ENCODE peak calls at places on chromosomes 4 and X, in five cellular contexts. One of them, this sample, is unnamed.

GRCh38 chrX:94662665-94663064 is 988.7 kb downstream of the FAM133A start:
- DNase-seq in NT2/D1: no peak
- DNase-seq in H1: no peak
- DNase-seq in HepG2: no peak
- DNase-seq in GM12878: no peak
- DNase-seq in this sample: no peak

GRCh38 chr4:118969359-118969758 is 80.7 kb downstream of the SYNPO2 start:
- DNase-seq in NT2/D1: peak
- DNase-seq in H1: no peak
- DNase-seq in HepG2: peak
- DNase-seq in GM12878: no peak
- DNase-seq in this sample: peak

GRCh38 chrX:14753436-14753835 is 119.4 kb downstream of the FANCB start:
- DNase-seq in NT2/D1: no peak
- DNase-seq in H1: no peak
- DNase-seq in HepG2: no peak
- DNase-seq in GM12878: no peak
- DNase-seq in this sample: no peak

GRCh38 chrX:56232221-56233082 is at the start of gene KLF8:
- DNase-seq in NT2/D1: peak
- DNase-seq in H1: peak
- DNase-seq in HepG2: no peak
- DNase-seq in GM12878: no peak
- DNase-seq in this sample: peak

GRCh38 chrX:16828126-16828908 is 41.8 kb downstream of the RBBP7 start:
- DNase-seq in NT2/D1: no peak
- DNase-seq in H1: no peak
- DNase-seq in HepG2: no peak
- DNase-seq in GM12878: no peak
- DNase-seq in this sample: no peak

GRCh38 chrX:119194631-119195030 is 41.5 kb upstream of the PGRMC1 start:
- DNase-seq in NT2/D1: no peak
- DNase-seq in H1: no peak
- DNase-seq in HepG2: no peak
- DNase-seq in GM12878: no peak
- DNase-seq in this sample: peak

GRCh38 chr4:24763631-24764302 is 31.6 kb upstream of the SOD3 start:
- DNase-seq in NT2/D1: no peak
- DNase-seq in H1: no peak
- DNase-seq in HepG2: no peak
- DNase-seq in GM12878: no peak
- DNase-seq in this sample: no peak

GRCh38 chrX:150080497-150080896 is 142.2 kb upstream of the EOLA2 start:
- DNase-seq in NT2/D1: no peak
- DNase-seq in H1: no peak
- DNase-seq in HepG2: no peak
- DNase-seq in GM12878: no peak
- DNase-seq in this sample: no peak

GRCh38 chrX:72465882-72466281 is 106.8 kb downstream of the HDAC8 start:
- DNase-seq in NT2/D1: no peak
- DNase-seq in H1: no peak
- DNase-seq in HepG2: no peak
- DNase-seq in GM12878: no peak
- DNase-seq in this sample: no peak

GRCh38 chr4:73308286-73308685 is 49.7 kb upstream of the ANKRD17 start:
- DNase-seq in NT2/D1: no peak
- DNase-seq in H1: no peak
- DNase-seq in HepG2: peak
- DNase-seq in GM12878: no peak
- DNase-seq in this sample: no peak

GRCh38 chrX:71198066-71198465 is 25.0 kb upstream of the GJB1 start:
- DNase-seq in NT2/D1: no peak
- DNase-seq in H1: no peak
- DNase-seq in HepG2: no peak
- DNase-seq in GM12878: peak
- DNase-seq in this sample: no peak

GRCh38 chr4:184420402-184420801 is 53.9 kb downstream of the IRF2 start:
- DNase-seq in NT2/D1: no peak
- DNase-seq in H1: no peak
- DNase-seq in HepG2: no peak
- DNase-seq in GM12878: peak
- DNase-seq in this sample: no peak

GRCh38 chrX:71976753-71977152 is 66.1 kb downstream of the NHSL2 start:
- DNase-seq in NT2/D1: no peak
- DNase-seq in H1: no peak
- DNase-seq in HepG2: no peak
- DNase-seq in GM12878: no peak
- DNase-seq in this sample: no peak

GRCh38 chrX:48919947-48920712 is 1.3 kb upstream of the PIM2 start:
- DNase-seq in NT2/D1: no peak
- DNase-seq in H1: no peak
- DNase-seq in HepG2: no peak
- DNase-seq in GM12878: no peak
- DNase-seq in this sample: no peak

GRCh38 chr4:184599492-184600135 is 49.6 kb downstream of the CASP3 start:
- DNase-seq in NT2/D1: no peak
- DNase-seq in H1: no peak
- DNase-seq in HepG2: no peak
- DNase-seq in GM12878: no peak
- DNase-seq in this sample: no peak

GRCh38 chrX:123983240-123983639 is 21.7 kb downstream of the STAG2 start:
- DNase-seq in NT2/D1: no peak
- DNase-seq in H1: no peak
- DNase-seq in HepG2: no peak
- DNase-seq in GM12878: no peak
- DNase-seq in this sample: no peak

GRCh38 chr4:20084488-20084887 is 167.2 kb upstream of the SLIT2 start:
- DNase-seq in NT2/D1: no peak
- DNase-seq in H1: no peak
- DNase-seq in HepG2: no peak
- DNase-seq in GM12878: no peak
- DNase-seq in this sample: no peak

GRCh38 chrX:7062276-7062675 is 85.2 kb upstream of the STS start:
- DNase-seq in NT2/D1: no peak
- DNase-seq in H1: no peak
- DNase-seq in HepG2: no peak
- DNase-seq in GM12878: no peak
- DNase-seq in this sample: no peak

GRCh38 chr4:55635282-55635681 is 816 bp downstream of the NMU start:
- DNase-seq in NT2/D1: no peak
- DNase-seq in H1: no peak
- DNase-seq in HepG2: no peak
- DNase-seq in GM12878: no peak
- DNase-seq in this sample: peak

GRCh38 chrX:13667940-13668339 is 15.0 kb downstream of the TCEANC start:
- DNase-seq in NT2/D1: no peak
- DNase-seq in H1: no peak
- DNase-seq in HepG2: no peak
- DNase-seq in GM12878: no peak
- DNase-seq in this sample: no peak

GRCh38 chr4:78040431-78040830 is 16.7 kb upstream of the FRAS1 start:
- DNase-seq in NT2/D1: no peak
- DNase-seq in H1: no peak
- DNase-seq in HepG2: no peak
- DNase-seq in GM12878: no peak
- DNase-seq in this sample: no peak

GRCh38 chr4:153151535-153152452 is 52.4 kb upstream of the TRIM2 start:
- DNase-seq in NT2/D1: no peak
- DNase-seq in H1: peak
- DNase-seq in HepG2: no peak
- DNase-seq in GM12878: no peak
- DNase-seq in this sample: peak

GRCh38 chr4:123144626-123145025 is 222.2 kb upstream of the NUDT6 start:
- DNase-seq in NT2/D1: no peak
- DNase-seq in H1: no peak
- DNase-seq in HepG2: peak
- DNase-seq in GM12878: no peak
- DNase-seq in this sample: no peak

GRCh38 chr4:139084425-139085093 is 69.0 kb downstream of the NOCT start:
- DNase-seq in NT2/D1: no peak
- DNase-seq in H1: no peak
- DNase-seq in HepG2: peak
- DNase-seq in GM12878: peak
- DNase-seq in this sample: peak

GRCh38 chr4:5701971-5702370 is 6.4 kb downstream of the EVC2 start:
- DNase-seq in NT2/D1: no peak
- DNase-seq in H1: no peak
- DNase-seq in HepG2: no peak
- DNase-seq in GM12878: no peak
- DNase-seq in this sample: no peak

GRCh38 chrX:145213504-145213903 is 33.8 kb upstream of the SPANXN1 start:
- DNase-seq in NT2/D1: no peak
- DNase-seq in H1: no peak
- DNase-seq in HepG2: no peak
- DNase-seq in GM12878: no peak
- DNase-seq in this sample: peak

GRCh38 chr4:88458091-88458740 is 1.3 kb downstream of the HERC5 start:
- DNase-seq in NT2/D1: no peak
- DNase-seq in H1: no peak
- DNase-seq in HepG2: no peak
- DNase-seq in GM12878: no peak
- DNase-seq in this sample: no peak
- TF ChIP-seq SUZ12 in NT2/D1: no peak
- TF ChIP-seq SUZ12 in H1: no peak
- TF ChIP-seq SUZ12 in HepG2: no peak
- TF ChIP-seq SUZ12 in GM12878: no peak
- TF ChIP-seq SUZ12 in this sample: no peak

DNA sequence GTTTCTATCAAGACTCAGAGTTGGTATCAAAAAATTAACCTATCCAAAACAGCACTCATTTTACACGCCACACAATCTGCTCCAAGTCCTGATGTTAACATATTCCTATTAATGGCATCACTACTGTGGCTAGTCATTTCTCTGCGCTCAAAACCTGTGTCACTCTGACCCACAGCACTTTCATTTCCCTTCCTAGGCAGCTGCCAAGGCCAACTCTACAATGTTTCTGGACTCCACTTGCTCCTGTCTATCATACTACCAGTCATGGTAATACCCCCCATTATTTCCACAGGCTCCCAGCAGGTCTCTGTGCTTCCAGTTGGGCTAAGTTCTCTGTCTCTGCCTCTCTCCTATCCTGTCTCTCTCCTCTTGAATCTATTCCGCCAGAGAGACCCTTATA is 323.6 kb downstream of the NR3C2 start:
- DNase-seq in NT2/D1: no peak
- DNase-seq in H1: no peak
- DNase-seq in HepG2: no peak
- DNase-seq in GM12878: no peak
- DNase-seq in this sample: no peak
- TF ChIP-seq SUZ12 in NT2/D1: no peak
- TF ChIP-seq SUZ12 in H1: no peak
- TF ChIP-seq SUZ12 in HepG2: no peak
- TF ChIP-seq SUZ12 in GM12878: no peak
- TF ChIP-seq SUZ12 in this sample: no peak

DNA sequence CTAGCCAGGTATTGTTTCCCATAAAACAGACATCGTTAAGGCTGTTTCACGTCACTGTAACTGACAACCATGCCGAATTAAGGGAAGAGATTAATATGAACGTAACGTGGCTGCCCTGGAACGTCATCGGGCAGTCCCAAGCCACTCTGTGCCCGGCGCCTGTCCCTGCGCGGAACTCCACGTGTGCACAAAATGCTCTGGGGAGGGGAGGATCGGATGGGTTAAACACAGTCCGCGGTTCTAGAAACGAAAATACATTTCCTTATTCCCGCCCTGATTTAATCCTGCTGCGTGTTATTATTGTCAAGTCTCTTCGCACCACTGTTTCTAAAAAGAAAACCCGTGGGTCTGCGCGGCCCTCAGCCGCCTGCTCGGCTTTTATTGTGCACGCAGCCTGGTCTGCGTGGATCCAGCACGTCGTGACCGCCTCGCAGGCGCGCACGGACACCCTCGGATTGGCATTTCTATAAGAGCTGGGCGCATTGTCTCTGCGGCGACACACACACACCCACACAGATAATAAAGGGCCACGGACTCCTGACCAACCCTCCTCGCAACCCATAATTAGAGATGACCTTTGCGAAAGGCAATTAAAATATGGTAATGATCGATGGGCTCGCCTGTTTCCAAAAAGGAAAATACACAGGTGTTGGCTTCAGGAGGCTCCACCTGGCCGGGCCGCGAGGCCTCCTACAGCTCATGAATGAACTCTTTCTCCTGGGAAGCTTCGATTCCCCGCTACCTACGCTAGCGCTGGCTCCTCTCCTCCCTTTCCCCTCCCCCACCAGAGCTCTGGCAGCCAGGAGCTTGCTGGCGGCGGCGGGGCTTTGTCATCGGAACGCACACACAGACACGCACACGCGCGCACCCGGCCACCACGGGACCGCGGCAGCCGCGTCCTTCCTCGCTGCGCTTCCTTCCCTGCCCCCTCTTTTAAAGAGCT is 69.8 kb upstream of the BCOR start:
- DNase-seq in NT2/D1: no peak
- DNase-seq in H1: peak
- DNase-seq in HepG2: no peak
- DNase-seq in GM12878: no peak
- DNase-seq in this sample: no peak
- TF ChIP-seq SUZ12 in NT2/D1: no peak
- TF ChIP-seq SUZ12 in H1: no peak
- TF ChIP-seq SUZ12 in HepG2: no peak
- TF ChIP-seq SUZ12 in GM12878: no peak
- TF ChIP-seq SUZ12 in this sample: no peak

GRCh38 chr4:186820371-186820990 is 96.8 kb upstream of the FAT1 start:
- DNase-seq in NT2/D1: no peak
- DNase-seq in H1: no peak
- DNase-seq in HepG2: no peak
- DNase-seq in GM12878: no peak
- DNase-seq in this sample: no peak
- TF ChIP-seq SUZ12 in NT2/D1: no peak
- TF ChIP-seq SUZ12 in H1: no peak
- TF ChIP-seq SUZ12 in HepG2: no peak
- TF ChIP-seq SUZ12 in GM12878: no peak
- TF ChIP-seq SUZ12 in this sample: no peak

DNA sequence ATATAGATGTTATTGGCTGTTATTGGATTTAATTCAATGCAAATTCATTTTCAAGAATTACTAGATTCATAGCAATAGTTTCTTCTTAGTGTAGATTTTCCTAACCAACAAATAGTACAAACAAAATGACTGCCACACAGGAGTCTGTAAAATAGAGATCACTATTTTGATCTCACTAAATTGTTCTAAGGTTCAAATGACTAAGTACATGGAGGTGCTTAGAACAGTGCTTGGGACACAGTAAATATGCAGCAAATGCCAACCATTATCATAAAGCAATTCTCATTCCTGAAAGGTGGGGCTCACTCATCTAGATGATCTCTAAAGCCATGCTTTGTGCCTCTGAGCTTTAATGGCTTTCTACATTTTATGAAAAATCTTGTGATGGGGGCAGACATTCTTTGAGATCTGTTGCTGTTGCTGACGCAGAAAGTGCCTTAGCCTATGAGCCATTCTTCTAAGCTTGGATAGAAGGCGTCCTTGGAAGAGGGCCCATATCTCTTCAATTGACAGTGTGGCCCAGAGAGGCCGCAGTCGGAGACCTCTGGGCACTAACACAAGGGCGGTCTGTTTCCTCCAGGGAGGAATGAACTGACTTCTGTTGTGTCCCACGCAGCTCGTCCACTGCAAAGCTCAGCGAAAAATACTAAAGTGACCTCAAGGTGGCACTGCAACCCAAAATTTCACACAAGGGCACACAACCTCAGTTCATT is 23.6 kb downstream of the TLR10 start:
- DNase-seq in NT2/D1: no peak
- DNase-seq in H1: peak
- DNase-seq in HepG2: peak
- DNase-seq in GM12878: peak
- DNase-seq in this sample: peak
- TF ChIP-seq SUZ12 in NT2/D1: no peak
- TF ChIP-seq SUZ12 in H1: no peak
- TF ChIP-seq SUZ12 in HepG2: no peak
- TF ChIP-seq SUZ12 in GM12878: no peak
- TF ChIP-seq SUZ12 in this sample: no peak

This sample was measured in HEK293T.